ENCODE peak calls at places on chromosomes 2 and 18, in five cellular contexts. One of them, this sample, is unnamed.
A peak's percentile ranks its signal among the peaks of the same experiment; 100 is the strongest.

GRCh38 chr18:36828157-36828629 is 609 bp downstream of the TPGS2 start:
- ATAC-seq in activated naive CD4-positive, alpha-beta T cell treated with anti-CD3 and anti-CD28 coated beads, Interleukin-2, amount 50 U/mL, for 72 hours: no peak
- ATAC-seq in activated CD4-positive, CD25-positive, alpha-beta regulatory T cell treated with anti-CD3 and anti-CD28 coated beads, Interleukin-2, amount 50 U/mL, for 24 hours: no peak
- ATAC-seq in activated naive CD8-positive, alpha-beta T cell treated with anti-CD3 and anti-CD28 coated beads, Interleukin-2, amount 10 ng/mL, durations not matched to agents 7 days and 5 days: no peak
- ATAC-seq in T-helper 17 cell: no peak
- ATAC-seq in this sample: peak; percentile 3

GRCh38 chr18:58788971-58789797 is 75.5 kb upstream of the ZNF532 start:
- ATAC-seq in activated naive CD4-positive, alpha-beta T cell treated with anti-CD3 and anti-CD28 coated beads, Interleukin-2, amount 50 U/mL, for 72 hours: no peak
- ATAC-seq in activated CD4-positive, CD25-positive, alpha-beta regulatory T cell treated with anti-CD3 and anti-CD28 coated beads, Interleukin-2, amount 50 U/mL, for 24 hours: no peak
- ATAC-seq in activated naive CD8-positive, alpha-beta T cell treated with anti-CD3 and anti-CD28 coated beads, Interleukin-2, amount 10 ng/mL, durations not matched to agents 7 days and 5 days: no peak
- ATAC-seq in T-helper 17 cell: no peak
- ATAC-seq in this sample: peak; percentile 52

GRCh38 chr2:3728104-3729054 is 25.0 kb downstream of the DCDC2C start:
- ATAC-seq in activated naive CD4-positive, alpha-beta T cell treated with anti-CD3 and anti-CD28 coated beads, Interleukin-2, amount 50 U/mL, for 72 hours: no peak
- ATAC-seq in activated CD4-positive, CD25-positive, alpha-beta regulatory T cell treated with anti-CD3 and anti-CD28 coated beads, Interleukin-2, amount 50 U/mL, for 24 hours: no peak
- ATAC-seq in activated naive CD8-positive, alpha-beta T cell treated with anti-CD3 and anti-CD28 coated beads, Interleukin-2, amount 10 ng/mL, durations not matched to agents 7 days and 5 days: no peak
- ATAC-seq in T-helper 17 cell: no peak
- ATAC-seq in this sample: peak; percentile 53

GRCh38 chr2:118269408-118270051 is 181.3 kb downstream of the INSIG2 start:
- ATAC-seq in activated naive CD4-positive, alpha-beta T cell treated with anti-CD3 and anti-CD28 coated beads, Interleukin-2, amount 50 U/mL, for 72 hours: no peak
- ATAC-seq in activated CD4-positive, CD25-positive, alpha-beta regulatory T cell treated with anti-CD3 and anti-CD28 coated beads, Interleukin-2, amount 50 U/mL, for 24 hours: no peak
- ATAC-seq in activated naive CD8-positive, alpha-beta T cell treated with anti-CD3 and anti-CD28 coated beads, Interleukin-2, amount 10 ng/mL, durations not matched to agents 7 days and 5 days: no peak
- ATAC-seq in T-helper 17 cell: no peak
- ATAC-seq in this sample: no peak

GRCh38 chr2:42888321-42888720 is 95.9 kb upstream of the HAAO start:
- ATAC-seq in activated naive CD4-positive, alpha-beta T cell treated with anti-CD3 and anti-CD28 coated beads, Interleukin-2, amount 50 U/mL, for 72 hours: no peak
- ATAC-seq in activated CD4-positive, CD25-positive, alpha-beta regulatory T cell treated with anti-CD3 and anti-CD28 coated beads, Interleukin-2, amount 50 U/mL, for 24 hours: no peak
- ATAC-seq in activated naive CD8-positive, alpha-beta T cell treated with anti-CD3 and anti-CD28 coated beads, Interleukin-2, amount 10 ng/mL, durations not matched to agents 7 days and 5 days: no peak
- ATAC-seq in T-helper 17 cell: no peak
- ATAC-seq in this sample: no peak

GRCh38 chr2:73109796-73110540 is 2.8 kb downstream of the RAB11FIP5 start:
- ATAC-seq in activated naive CD4-positive, alpha-beta T cell treated with anti-CD3 and anti-CD28 coated beads, Interleukin-2, amount 50 U/mL, for 72 hours: no peak
- ATAC-seq in activated CD4-positive, CD25-positive, alpha-beta regulatory T cell treated with anti-CD3 and anti-CD28 coated beads, Interleukin-2, amount 50 U/mL, for 24 hours: no peak
- ATAC-seq in activated naive CD8-positive, alpha-beta T cell treated with anti-CD3 and anti-CD28 coated beads, Interleukin-2, amount 10 ng/mL, durations not matched to agents 7 days and 5 days: no peak
- ATAC-seq in T-helper 17 cell: no peak
- ATAC-seq in this sample: no peak

GRCh38 chr2:218981390-218982311 is 3.3 kb downstream of the FEV start:
- ATAC-seq in activated naive CD4-positive, alpha-beta T cell treated with anti-CD3 and anti-CD28 coated beads, Interleukin-2, amount 50 U/mL, for 72 hours: peak; percentile 37
- ATAC-seq in activated CD4-positive, CD25-positive, alpha-beta regulatory T cell treated with anti-CD3 and anti-CD28 coated beads, Interleukin-2, amount 50 U/mL, for 24 hours: peak; percentile 27
- ATAC-seq in activated naive CD8-positive, alpha-beta T cell treated with anti-CD3 and anti-CD28 coated beads, Interleukin-2, amount 10 ng/mL, durations not matched to agents 7 days and 5 days: no peak
- ATAC-seq in T-helper 17 cell: peak; percentile 39
- ATAC-seq in this sample: no peak

GRCh38 chr2:54613794-54614257 is 109.6 kb upstream of the EML6 start:
- ATAC-seq in activated naive CD4-positive, alpha-beta T cell treated with anti-CD3 and anti-CD28 coated beads, Interleukin-2, amount 50 U/mL, for 72 hours: no peak
- ATAC-seq in activated CD4-positive, CD25-positive, alpha-beta regulatory T cell treated with anti-CD3 and anti-CD28 coated beads, Interleukin-2, amount 50 U/mL, for 24 hours: no peak
- ATAC-seq in activated naive CD8-positive, alpha-beta T cell treated with anti-CD3 and anti-CD28 coated beads, Interleukin-2, amount 10 ng/mL, durations not matched to agents 7 days and 5 days: no peak
- ATAC-seq in T-helper 17 cell: no peak
- ATAC-seq in this sample: no peak

GRCh38 chr2:60136913-60137312 is 416.5 kb downstream of the BCL11A start:
- ATAC-seq in activated naive CD4-positive, alpha-beta T cell treated with anti-CD3 and anti-CD28 coated beads, Interleukin-2, amount 50 U/mL, for 72 hours: no peak
- ATAC-seq in activated CD4-positive, CD25-positive, alpha-beta regulatory T cell treated with anti-CD3 and anti-CD28 coated beads, Interleukin-2, amount 50 U/mL, for 24 hours: no peak
- ATAC-seq in activated naive CD8-positive, alpha-beta T cell treated with anti-CD3 and anti-CD28 coated beads, Interleukin-2, amount 10 ng/mL, durations not matched to agents 7 days and 5 days: no peak
- ATAC-seq in T-helper 17 cell: no peak
- ATAC-seq in this sample: no peak

GRCh38 chr2:29010946-29011649 is 30.0 kb downstream of the TOGARAM2 start:
- ATAC-seq in activated naive CD4-positive, alpha-beta T cell treated with anti-CD3 and anti-CD28 coated beads, Interleukin-2, amount 50 U/mL, for 72 hours: no peak
- ATAC-seq in activated CD4-positive, CD25-positive, alpha-beta regulatory T cell treated with anti-CD3 and anti-CD28 coated beads, Interleukin-2, amount 50 U/mL, for 24 hours: no peak
- ATAC-seq in activated naive CD8-positive, alpha-beta T cell treated with anti-CD3 and anti-CD28 coated beads, Interleukin-2, amount 10 ng/mL, durations not matched to agents 7 days and 5 days: peak; percentile 11
- ATAC-seq in T-helper 17 cell: peak; percentile 5
- ATAC-seq in this sample: no peak

GRCh38 chr2:205803507-205803906 is 121.2 kb downstream of the NRP2 start:
- ATAC-seq in activated naive CD4-positive, alpha-beta T cell treated with anti-CD3 and anti-CD28 coated beads, Interleukin-2, amount 50 U/mL, for 72 hours: no peak
- ATAC-seq in activated CD4-positive, CD25-positive, alpha-beta regulatory T cell treated with anti-CD3 and anti-CD28 coated beads, Interleukin-2, amount 50 U/mL, for 24 hours: no peak
- ATAC-seq in activated naive CD8-positive, alpha-beta T cell treated with anti-CD3 and anti-CD28 coated beads, Interleukin-2, amount 10 ng/mL, durations not matched to agents 7 days and 5 days: no peak
- ATAC-seq in T-helper 17 cell: no peak
- ATAC-seq in this sample: no peak

This sample was measured in gastroesophageal sphincter.